ENCODE peak calls at places on chromosomes 4 and X, in five cellular contexts. W, O, S, I and U are unnamed samples.
A peak's percentile ranks its signal among the peaks of the same experiment; 100 is the strongest.

GRCh38 chr4:100189820-100190642 is at the start of gene DDIT4L:
- DNase-seq in W (peak; percentile 53), O (peak; percentile 49), S (no peak), I (peak; percentile 10), U (peak; percentile 11)

GRCh38 chr4:7209699-7210098 is 17.4 kb downstream of the SORCS2 start:
- DNase-seq in W (peak; percentile 90), O (no peak), S (no peak), I (no peak), U (no peak)

GRCh38 chrX:109862386-109862910 is 129.4 kb upstream of the ACSL4 start:
- DNase-seq in W (no peak), O (no peak), S (no peak), I (no peak), U (peak; percentile 6)

GRCh38 chrX:30864383-30864785 is 24.7 kb downstream of the TAB3 start:
- DNase-seq in W (no peak), O (no peak), S (no peak), I (no peak), U (no peak)

GRCh38 chr4:158155656-158156356 is 17.0 kb downstream of the GASK1B start:
- DNase-seq in W (no peak), O (no peak), S (no peak), I (no peak), U (no peak)

GRCh38 chr4:59671037-59671436 is 1529.1 kb upstream of the ADGRL3 start:
- DNase-seq in W (no peak), O (no peak), S (no peak), I (no peak), U (no peak)

GRCh38 chrX:4710618-4711433 is 997.4 kb upstream of the PRKX start:
- DNase-seq in W (no peak), O (no peak), S (no peak), I (peak; percentile 50), U (no peak)

GRCh38 chr4:38062088-38062893 is 102.1 kb downstream of the PTTG2 start:
- DNase-seq in W (peak; percentile 79), O (peak; percentile 66), S (peak; percentile 36), I (peak; percentile 88), U (peak; percentile 80)

GRCh38 chrX:109049903-109050302 is 313.5 kb upstream of the IRS4 start:
- DNase-seq in W (no peak), O (no peak), S (no peak), I (no peak), U (no peak)

GRCh38 chrX:30702736-30703135 is 49.5 kb downstream of the GK start:
- DNase-seq in W (no peak), O (no peak), S (no peak), I (no peak), U (no peak)